ENCODE peak calls at places on chromosomes 2 and 18, in four cellular contexts. R is IMR-90, P is NB4, U is A549. N is an unnamed sample.

GRCh38 chr18:23591011-23591410 is 4.7 kb upstream of the NPC1 start:
- DNase-seq in R (peak), U (no peak), P (no peak), N (no peak)

GRCh38 chr2:109558076-109558882 is 55.5 kb downstream of the SEPTIN10 start:
- DNase-seq in U (peak), P (peak), R (peak), N (peak)

GRCh38 chr18:44779893-44780292 is 99.2 kb downstream of the SETBP1 start:
- DNase-seq in R (no peak), P (no peak), U (no peak), N (no peak)

GRCh38 chr18:57210101-57210661 is 63.3 kb downstream of the BOD1L2 start:
- DNase-seq in U (peak), R (peak), P (peak), N (peak)

GRCh38 chr2:142756430-142756829 is 121.0 kb upstream of the KYNU start:
- DNase-seq in R (peak), P (no peak), U (no peak), N (peak)

GRCh38 chr18:76133873-76134272 is 361.2 kb downstream of the ZNF516 start:
- DNase-seq in R (no peak), P (no peak), U (no peak), N (no peak)

GRCh38 chr2:206031950-206032567 is 53.9 kb downstream of the INO80D start:
- DNase-seq in P (no peak), R (no peak), U (no peak), N (no peak)

GRCh38 chr2:148021059-148021985 is at the start of gene MBD5:
- DNase-seq in P (peak), R (peak), U (peak), N (peak)

GRCh38 chr2:38554973-38555595 is 47.6 kb downstream of the HNRNPLL start:
- DNase-seq in U (peak), R (peak), P (peak), N (no peak)

GRCh38 chr2:167827352-167828097 is 419.9 kb downstream of the STK39 start:
- DNase-seq in U (no peak), P (no peak), R (no peak), N (no peak)

GRCh38 chr2:172299741-172300140 is 127.6 kb upstream of the ITGA6 start:
- DNase-seq in U (no peak), R (peak), P (no peak), N (no peak)

GRCh38 chr2:71610671-71611070 is 157.3 kb downstream of the DYSF start:
- DNase-seq in U (no peak), P (no peak), R (no peak), N (no peak)

GRCh38 chr2:172196768-172197322 is 94.1 kb upstream of the DLX2 start:
- DNase-seq in U (no peak), P (peak), R (peak), N (no peak)

DNA sequence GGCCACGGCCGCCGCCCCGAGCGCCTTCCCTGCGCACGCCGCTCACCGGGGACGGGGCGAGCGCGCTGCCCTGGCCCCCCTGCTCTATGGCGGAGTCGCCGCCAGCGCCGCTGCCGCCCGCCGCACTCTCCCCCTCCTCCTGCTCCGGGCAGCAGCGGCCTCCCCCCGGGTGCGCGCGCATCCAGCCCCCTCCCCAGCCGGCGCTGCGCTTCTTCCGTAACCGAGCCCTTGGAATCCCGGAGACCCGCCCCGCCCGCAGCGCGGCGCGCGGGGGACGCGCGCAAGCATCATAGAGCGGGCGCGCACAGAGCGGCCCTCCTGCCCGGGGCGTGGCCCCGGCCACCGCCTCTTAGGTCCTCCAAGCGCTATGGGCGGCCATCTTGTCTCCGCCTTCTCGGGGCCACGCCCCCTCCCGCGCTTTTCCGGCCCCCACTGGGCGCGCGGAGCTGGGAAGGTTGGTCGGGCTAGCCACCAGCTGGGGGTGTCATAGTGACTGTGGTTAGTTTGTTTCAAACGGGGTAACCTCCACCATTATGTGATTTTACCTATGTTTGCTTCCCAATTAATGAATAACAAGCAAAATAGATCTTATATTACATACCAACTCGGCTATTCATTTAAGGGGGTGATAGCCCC is at the start of gene MBD2:
- DNase-seq in P (peak), U (peak), R (peak), N (peak)
- TF ChIP-seq POLR2A in P (peak), U (peak), R (peak), N (peak)

GRCh38 chr2:156399950-156400703 is 36.1 kb upstream of the GPD2 start:
- DNase-seq in U (peak), P (peak), R (peak), N (peak)
- TF ChIP-seq POLR2A in U (no peak), P (no peak), R (peak), N (no peak)

GRCh38 chr18:74521068-74521725 is 13.1 kb upstream of the CNDP1 start:
- DNase-seq in P (no peak), U (no peak), R (no peak), N (no peak)
- TF ChIP-seq POLR2A in P (no peak), U (no peak), R (no peak), N (no peak)

GRCh38 chr2:186480991-186481390 is 5.1 kb upstream of the ZC3H15 start:
- DNase-seq in P (no peak), R (no peak), U (no peak), N (no peak)

GRCh38 chr2:186484062-186484735 is 1.9 kb upstream of the ZC3H15 start:
- DNase-seq in U (no peak), R (no peak), P (peak), N (no peak)

GRCh38 chr2:186486651-186487647 is 889 bp downstream of the ZC3H15 start:
- DNase-seq in R (peak), U (no peak), P (peak), N (no peak)

GRCh38 chr2:186485576-186485870 is 537 bp upstream of the ZC3H15 start:
- DNase-seq in R (no peak), U (no peak), P (no peak), N (no peak)

GRCh38 chr2:186485871-186486650 is at the start of gene ZC3H15:
- DNase-seq in P (peak), R (peak), U (peak), N (peak)
- TF ChIP-seq POLR2A in P (peak), R (peak), U (peak), N (peak)

GRCh38 chr2:128549094-128549493 is 230.4 kb upstream of the HS6ST1 start:
- DNase-seq in P (peak), U (no peak), R (no peak), N (no peak)

GRCh38 chr2:128548461-128548891 is 229.8 kb upstream of the HS6ST1 start:
- DNase-seq in P (no peak), U (no peak), R (no peak), N (no peak)

GRCh38 chr2:128550801-128551416 is 232.2 kb upstream of the HS6ST1 start:
- DNase-seq in U (no peak), P (no peak), R (no peak), N (no peak)

GRCh38 chr2:128550389-128550788 is 231.7 kb upstream of the HS6ST1 start:
- DNase-seq in R (no peak), U (no peak), P (no peak), N (no peak)

GRCh38 chr2:128549646-128550260 is 231.1 kb upstream of the HS6ST1 start:
- DNase-seq in U (no peak), R (no peak), P (no peak), N (no peak)
- TF ChIP-seq POLR2A in U (no peak), R (no peak), P (no peak), N (no peak)

GRCh38 chr2:98086491-98087446 is at the start of gene VWA3B:
- DNase-seq in R (no peak), U (peak), P (peak), N (peak)
- TF ChIP-seq POLR2A in R (no peak), U (no peak), P (no peak), N (no peak)

GRCh38 chr2:216505133-216506106 is 6.8 kb downstream of the RPL37A start:
- DNase-seq in R (no peak), P (peak), U (no peak), N (no peak)

GRCh38 chr2:216507220-216508143 is 8.8 kb downstream of the RPL37A start:
- DNase-seq in P (peak), R (no peak), U (no peak), N (no peak)

GRCh38 chr2:216504376-216504762 is 5.7 kb downstream of the RPL37A start:
- DNase-seq in P (peak), R (no peak), U (no peak), N (no peak)

GRCh38 chr2:216503697-216504375 is 5.2 kb downstream of the RPL37A start:
- DNase-seq in U (no peak), P (peak), R (no peak), N (no peak)

GRCh38 chr2:216508229-216508628 is 9.6 kb downstream of the RPL37A start:
- DNase-seq in R (no peak), U (no peak), P (peak), N (no peak)
- TF ChIP-seq POLR2A in R (no peak), U (no peak), P (no peak), N (no peak)

DNA sequence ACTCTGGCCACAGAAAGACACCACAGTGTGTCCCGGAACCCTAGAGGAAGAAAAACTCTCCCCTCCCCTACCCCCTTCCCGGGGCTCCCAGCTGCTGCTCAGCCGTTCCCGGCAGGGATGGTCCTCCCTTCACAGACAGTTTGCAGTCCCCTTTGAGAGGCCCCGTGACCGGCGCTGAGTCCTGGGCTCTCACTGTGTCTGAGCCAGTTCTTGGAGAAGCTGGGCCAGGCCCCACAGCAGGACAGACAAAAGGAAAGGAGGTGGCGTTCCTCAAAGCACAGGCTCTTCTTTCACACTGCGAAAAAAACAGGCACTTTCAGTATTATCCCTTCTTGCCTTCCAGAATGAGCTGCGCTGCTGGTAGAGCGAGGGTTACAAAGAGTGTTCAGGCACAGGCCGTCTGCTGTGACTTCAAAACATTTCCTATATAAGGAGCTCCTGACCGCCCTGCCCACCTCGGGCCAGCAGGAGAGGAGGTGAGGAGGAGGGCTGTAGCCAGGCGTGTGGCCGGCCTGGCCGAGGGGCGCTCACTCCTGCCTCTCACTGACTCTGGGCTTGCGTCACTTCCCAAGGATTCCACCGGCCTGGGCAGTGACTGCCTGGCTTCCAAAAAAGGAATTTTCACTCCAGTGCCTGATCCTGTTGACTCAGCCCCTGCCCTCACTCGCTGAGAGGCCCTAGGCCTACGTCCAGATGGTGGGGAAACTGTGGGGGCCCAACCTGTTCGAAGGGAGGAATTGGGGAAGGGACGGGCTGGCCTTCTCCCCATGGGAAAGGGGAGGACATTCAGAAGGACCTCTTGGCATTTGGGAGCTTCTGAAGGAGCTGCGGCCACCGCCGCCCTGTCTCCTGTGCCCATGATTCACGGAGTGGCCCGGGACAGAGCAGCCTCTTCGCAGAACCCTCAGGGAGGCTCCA is 24.9 kb downstream of the CIDEA start:
- DNase-seq in U (no peak), P (no peak), R (peak), N (peak)
- TF ChIP-seq POLR2A in U (no peak), P (no peak), R (peak), N (peak)